ENCODE peak calls at places on chromosome 17, in four cellular contexts. A is brain microvascular endothelial cell, Y is gastrocnemius medialis, U is tibial artery. F is an unnamed sample.

GRCh38 chr17:22286337-22287041 is 594.2 kb downstream of the KCNJ18 start:
- DNase-seq in A (no peak), U (no peak), Y (no peak), F (no peak)

GRCh38 chr17:29369831-29370735 is 20.1 kb upstream of the TAOK1 start:
- DNase-seq in A (peak; percentile 82), U (peak; percentile 66), Y (peak; percentile 6), F (peak; percentile 55)

GRCh38 chr17:27783440-27783839 is 16.9 kb downstream of the NOS2 start:
- DNase-seq in A (no peak), U (no peak), Y (no peak), F (no peak)

GRCh38 chr17:44293509-44294226 is 14.7 kb upstream of the RUNDC3A start:
- DNase-seq in Y (no peak), A (no peak), U (no peak), F (no peak)

GRCh38 chr17:80783461-80783860 is 208.2 kb upstream of the CHMP6 start:
- DNase-seq in A (no peak), Y (no peak), U (no peak), F (no peak)

GRCh38 chr17:80312621-80313135 is 52.0 kb downstream of the RNF213 start:
- DNase-seq in Y (no peak), U (no peak), A (no peak), F (no peak)

GRCh38 chr17:6637458-6637840 is 3.1 kb downstream of the KIAA0753 start:
- DNase-seq in Y (no peak), A (no peak), U (no peak), F (no peak)

GRCh38 chr17:64978138-64978537 is 58.9 kb upstream of the LRRC37A3 start:
- DNase-seq in Y (no peak), U (no peak), A (no peak), F (no peak)

GRCh38 chr17:42294469-42295398 is 6.4 kb downstream of the STAT5A start:
- DNase-seq in U (no peak), A (no peak), Y (no peak), F (no peak)

GRCh38 chr17:19703106-19703775 is 13.1 kb downstream of the SLC47A2 start:
- DNase-seq in U (no peak), Y (no peak), A (no peak), F (no peak)

GRCh38 chr17:41453069-41453468 is 12.3 kb upstream of the KRT38 start:
- DNase-seq in A (no peak), U (no peak), Y (no peak), F (no peak)

GRCh38 chr17:19313066-19313745 is 49.3 kb downstream of the B9D1 start:
- DNase-seq in Y (no peak), U (no peak), A (no peak), F (no peak)

GRCh38 chr17:73343168-73343634 is 31.4 kb upstream of the CDC42EP4 start:
- DNase-seq in A (peak; percentile 77), U (peak; percentile 59), Y (no peak), F (peak; percentile 72)

GRCh38 chr17:45997624-45998023 is 1.4 kb upstream of the STH start:
- DNase-seq in U (no peak), A (peak; percentile 18), Y (no peak), F (no peak)

GRCh38 chr17:83051423-83052240 is 27.8 kb upstream of the METRNL start:
- DNase-seq in Y (peak; percentile 93), U (peak; percentile 97), A (peak; percentile 90), F (peak; percentile 88)
- TF ChIP-seq CTCF in Y (no peak), U (no peak), A (no peak), F (no peak)

DNA sequence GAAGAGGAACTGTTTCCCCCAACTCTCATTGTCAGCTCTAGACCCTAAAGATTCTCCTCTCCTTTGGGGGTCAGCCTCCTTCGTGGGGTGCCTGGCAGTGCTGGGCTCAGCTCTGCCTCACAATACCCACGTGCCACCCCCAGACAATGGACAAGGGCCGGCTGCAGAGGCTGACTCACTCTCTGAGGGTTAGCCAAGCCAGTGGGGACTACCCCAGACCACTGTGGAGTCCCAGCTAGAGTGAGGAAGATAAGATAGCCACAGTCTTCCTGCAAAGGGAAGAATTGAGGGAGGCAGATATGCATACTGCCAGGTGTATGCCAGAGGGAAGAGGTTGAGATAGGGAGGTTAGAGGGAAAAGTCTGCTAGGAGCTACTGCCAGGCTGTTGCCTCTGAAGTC is 13.5 kb upstream of the MTMR4 start:
- DNase-seq in U (no peak), Y (no peak), A (peak; percentile 63), F (no peak)
- H3K27ac ChIP-seq in U (peak overlapping the region; percentile 76), Y (no peak overlapping the region), A (peak overlapping the region; percentile 39), F (no peak overlapping the region)

GRCh38 chr17:49918591-49918990 is 50.4 kb upstream of the DLX4 start:
- DNase-seq in A (no peak), Y (no peak), U (no peak), F (no peak)

GRCh38 chr17:49924589-49924988 is 44.4 kb upstream of the DLX4 start:
- DNase-seq in A (no peak), Y (no peak), U (no peak), F (no peak)

GRCh38 chr17:49920370-49920769 is 48.6 kb upstream of the DLX4 start:
- DNase-seq in Y (no peak), A (no peak), U (no peak), F (no peak)

GRCh38 chr17:49924116-49924515 is 44.9 kb upstream of the DLX4 start:
- DNase-seq in Y (no peak), U (no peak), A (no peak), F (no peak)

DNA sequence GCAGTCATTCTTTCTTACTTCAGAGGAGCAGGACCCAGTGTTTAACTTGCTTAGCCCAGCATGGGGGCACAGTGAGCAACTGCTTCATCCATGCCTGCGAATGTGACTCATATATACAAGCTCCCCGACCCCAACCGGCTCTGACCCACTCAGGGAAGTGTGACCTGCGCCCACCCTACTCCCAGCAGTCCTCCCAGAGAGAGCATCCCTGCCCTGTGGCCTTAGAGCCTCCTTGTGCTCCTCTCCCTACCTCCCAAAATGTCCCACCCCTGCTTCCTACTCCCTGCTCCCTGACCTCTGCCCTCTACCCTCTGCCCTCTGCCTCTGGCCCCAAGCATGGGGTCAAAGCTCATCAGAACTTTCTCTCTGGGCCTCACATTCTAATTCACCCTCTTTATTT is 46.9 kb upstream of the DLX4 start:
- DNase-seq in U (no peak), A (no peak), Y (no peak), F (no peak)
- H3K27me3 ChIP-seq in U (peaks cover 10% of the 10 kb centered on the region), A (peaks cover 2% of the 10 kb centered on the region), Y (no peaks in the 10 kb centered on the region), F (peaks cover 55% of the 10 kb centered on the region)

DNA sequence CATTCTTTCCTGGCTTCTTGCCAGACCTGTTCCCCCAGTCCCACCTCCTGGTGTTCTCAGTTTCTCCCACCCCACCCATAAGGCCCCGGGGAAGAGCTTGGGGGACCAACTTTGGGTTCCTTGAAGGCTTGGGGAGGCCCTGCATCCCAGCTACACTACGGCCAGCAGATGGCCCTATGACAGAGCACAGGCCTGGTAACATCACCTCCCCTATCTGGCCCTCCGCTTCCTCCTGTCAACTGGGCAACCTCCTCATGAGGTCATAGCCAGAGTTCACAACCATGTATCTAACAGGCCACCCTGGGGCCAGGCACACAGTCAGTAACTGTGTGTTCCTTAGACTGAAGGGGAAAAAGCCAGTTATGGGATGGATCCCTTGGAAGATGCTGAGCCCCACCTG is 31.4 kb downstream of the MYO15A start:
- DNase-seq in Y (no peak), U (no peak), A (no peak), F (no peak)
- TF ChIP-seq CTCF in Y (no peak), U (no peak), A (peak; percentile 57), F (peak; percentile 44)

DNA sequence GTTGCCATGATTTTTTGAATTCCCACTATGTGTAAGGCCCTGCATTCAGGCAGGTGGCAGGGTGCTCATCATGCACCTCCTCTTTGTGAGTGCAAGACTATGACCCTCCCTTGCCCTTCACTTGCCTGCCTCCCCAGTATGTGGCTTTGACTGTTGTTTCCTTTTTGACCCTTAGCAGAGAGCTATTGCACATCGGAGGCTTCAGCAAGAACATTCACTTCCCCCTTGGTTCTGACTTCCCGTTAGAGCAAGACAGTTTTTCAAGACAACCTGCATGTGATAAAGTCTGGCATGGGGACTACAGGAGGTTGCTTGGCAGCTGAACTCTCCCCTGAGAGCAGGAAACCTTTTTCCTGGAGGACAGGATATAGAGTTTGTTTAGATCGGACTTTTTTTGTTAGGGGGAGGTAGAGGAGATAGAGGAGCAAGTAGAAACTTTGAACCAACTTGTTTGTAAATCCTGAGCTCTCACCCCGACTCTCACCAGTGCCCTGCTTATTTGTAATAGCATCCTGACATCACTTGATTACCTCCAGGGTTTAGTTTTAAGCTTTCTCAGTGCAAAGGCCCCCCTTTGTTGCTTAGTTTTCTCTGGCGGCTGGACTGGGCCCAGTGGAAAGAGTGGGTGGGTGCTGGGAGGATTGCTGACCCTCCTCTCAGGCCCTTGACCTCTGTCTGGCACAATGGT is 34.3 kb downstream of the LIMD2 start:
- DNase-seq in Y (no peak), U (no peak), A (no peak), F (no peak)
- H3K27ac ChIP-seq in Y (no peak overlapping the region), U (no peak overlapping the region), A (no peak overlapping the region), F (no peak overlapping the region)

GRCh38 chr17:48566717-48567116 is 11.4 kb downstream of the HOXB4 start:
- DNase-seq in Y (no peak), A (no peak), U (no peak), F (no peak)
- H3K27me3 ChIP-seq in Y (peaks cover 21% of the 10 kb centered on the region), A (peaks cover 95% of the 10 kb centered on the region), U (peaks cover 11% of the 10 kb centered on the region), F (no peaks in the 10 kb centered on the region)

GRCh38 chr17:60510723-60511122 is 15.3 kb downstream of the APPBP2 start:
- DNase-seq in U (no peak), Y (no peak), A (no peak), F (no peak)

GRCh38 chr17:60514053-60514452 is 12.0 kb downstream of the APPBP2 start:
- DNase-seq in U (no peak), Y (no peak), A (no peak), F (no peak)

GRCh38 chr17:60510031-60510430 is 16.0 kb downstream of the APPBP2 start:
- DNase-seq in U (no peak), Y (no peak), A (no peak), F (no peak)

GRCh38 chr17:60514500-60514899 is 11.5 kb downstream of the APPBP2 start:
- DNase-seq in U (no peak), Y (no peak), A (no peak), F (no peak)

DNA sequence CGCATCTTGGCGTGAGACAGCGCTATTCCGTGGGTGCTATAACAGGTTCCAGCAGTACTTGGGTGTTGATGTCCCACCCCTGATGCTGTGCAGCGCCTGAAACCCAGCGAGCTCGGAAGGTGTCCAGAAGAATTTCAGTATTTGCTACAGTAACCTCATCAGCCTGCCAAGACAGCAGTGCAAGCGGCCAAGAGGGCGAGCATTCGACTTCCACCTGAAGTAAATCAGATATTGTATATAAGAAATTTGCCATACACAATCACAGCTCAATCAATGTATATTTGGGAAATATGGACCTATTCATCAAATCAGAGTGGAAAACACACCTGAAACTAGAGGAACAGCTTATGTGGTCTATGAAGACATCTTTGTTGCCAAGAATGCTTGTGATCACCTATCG is 13.0 kb downstream of the APPBP2 start:
- DNase-seq in Y (no peak), A (no peak), U (no peak), F (no peak)
- TF ChIP-seq CTCF in Y (no peak), A (no peak), U (no peak), F (no peak)

DNA sequence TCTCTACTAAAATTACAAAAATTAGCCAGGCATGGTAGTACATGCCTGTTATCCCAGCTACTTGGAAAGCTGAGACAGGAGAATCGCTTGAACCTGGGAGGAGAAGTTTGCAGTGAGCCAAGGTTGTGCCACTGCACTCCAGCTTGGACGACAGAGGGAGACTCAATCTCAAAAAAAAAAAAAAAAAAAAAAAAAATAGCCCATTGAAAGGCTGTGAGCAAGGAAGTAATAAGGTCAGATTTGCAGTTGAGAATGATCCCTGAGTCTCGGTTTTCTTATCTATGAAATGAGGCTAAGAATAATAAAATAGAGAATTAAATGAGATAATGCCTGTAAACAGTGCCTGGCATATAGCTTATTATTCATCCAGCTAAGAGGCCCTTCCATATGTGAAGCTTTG is 1.3 kb upstream of the PDK2 start:
- DNase-seq in A (no peak), U (no peak), Y (no peak), F (no peak)
- H3K27ac ChIP-seq in A (no peak overlapping the region), U (peak overlapping the region; percentile 87), Y (peak overlapping the region; percentile 99), F (no peak overlapping the region)

F was measured in AG04450.